ENCODE peak calls at places on chromosome 1, in five cellular contexts. B is neuronal stem cell, P is IMR-90, L is H1, Y is mesenchymal stem cell. C is an unnamed sample.

GRCh38 chr1:58290685-58291372 is 255.7 kb downstream of the OMA1 start:
- DNase-seq in B (peak), P (peak), L (peak), Y (peak), C (no peak)

GRCh38 chr1:64055310-64055709 is 148.1 kb upstream of the UBE2U start:
- DNase-seq in B (no peak), P (no peak), L (no peak), Y (no peak), C (no peak)

GRCh38 chr1:151819951-151820623 is 11.5 kb downstream of the RORC start:
- DNase-seq in B (no peak), P (no peak), L (no peak), Y (no peak), C (no peak)

GRCh38 chr1:93666613-93667384 is 14.8 kb downstream of the BCAR3 start:
- DNase-seq in B (no peak), P (peak), L (no peak), Y (no peak), C (peak)

GRCh38 chr1:72837781-72838180 is 555.4 kb upstream of the NEGR1 start:
- DNase-seq in B (no peak), P (no peak), L (no peak), Y (no peak), C (no peak)

GRCh38 chr1:115457295-115457694 is 119.2 kb upstream of the NGF start:
- DNase-seq in B (no peak), P (no peak), L (no peak), Y (no peak), C (no peak)

GRCh38 chr1:192485692-192486436 is 89.7 kb upstream of the RGS1 start:
- DNase-seq in B (no peak), P (peak), L (no peak), Y (peak), C (peak)

GRCh38 chr1:202568466-202569196 is 141.6 kb downstream of the SYT2 start:
- DNase-seq in B (no peak), P (no peak), L (no peak), Y (no peak), C (peak)

GRCh38 chr1:93076268-93076667 is 2.8 kb upstream of the MTF2 start:
- DNase-seq in B (no peak), P (no peak), L (no peak), Y (no peak), C (no peak)

GRCh38 chr1:164611754-164612642 is 53.0 kb downstream of the PBX1 start:
- DNase-seq in B (peak), P (peak), L (no peak), Y (peak), C (peak)

GRCh38 chr1:46735708-46736324 is 16.9 kb upstream of the EFCAB14 start:
- DNase-seq in B (peak), P (peak), L (no peak), Y (peak), C (peak)

GRCh38 chr1:39977202-39977601 is 22.3 kb downstream of the MFSD2A start:
- DNase-seq in B (no peak), P (peak), L (no peak), Y (no peak), C (peak)

GRCh38 chr1:74964508-74964907 is 169.7 kb upstream of the LHX8 start:
- DNase-seq in B (no peak), P (no peak), L (no peak), Y (no peak), C (no peak)

GRCh38 chr1:74508449-74508848 is 4.0 kb downstream of the LRRC53 start:
- DNase-seq in B (no peak), P (no peak), L (no peak), Y (no peak), C (no peak)

GRCh38 chr1:21956720-21957552 is 19.8 kb upstream of the HSPG2 start:
- DNase-seq in B (no peak), P (peak), L (no peak), Y (peak), C (peak)

GRCh38 chr1:30315185-30315960 is 408.0 kb downstream of the MATN1 start:
- DNase-seq in B (no peak), P (peak), L (no peak), Y (no peak), C (no peak)

GRCh38 chr1:13483946-13484345 is 29.9 kb downstream of the LRRC38 start:
- DNase-seq in B (no peak), P (no peak), L (no peak), Y (no peak), C (no peak)

GRCh38 chr1:3020263-3020909 is 881 bp upstream of the ACTRT2 start:
- DNase-seq in B (no peak), P (no peak), L (no peak), Y (no peak), C (no peak)

GRCh38 chr1:219304227-219305226 is 130.8 kb downstream of the LYPLAL1 start:
- DNase-seq in B (no peak), P (peak), L (no peak), Y (no peak), C (peak)

GRCh38 chr1:15343729-15344128 is 66.0 kb upstream of the EFHD2 start:
- DNase-seq in B (no peak), P (peak), L (no peak), Y (no peak), C (no peak)

GRCh38 chr1:1598051-1598719 is 1.8 kb downstream of the FNDC10 start:
- DNase-seq in B (no peak), P (no peak), L (no peak), Y (no peak), C (no peak)

GRCh38 chr1:4172659-4173599 is 272.9 kb upstream of the C1orf174 start:
- DNase-seq in B (no peak), P (no peak), L (no peak), Y (no peak), C (no peak)

GRCh38 chr1:31703431-31704260 is at the start of gene COL16A1:
- DNase-seq in B (no peak), P (peak), L (no peak), Y (peak), C (no peak)

GRCh38 chr1:204331275-204331674 is 28.5 kb downstream of the PLEKHA6 start:
- DNase-seq in B (no peak), P (no peak), L (no peak), Y (no peak), C (no peak)

GRCh38 chr1:108041360-108042143 is 76.6 kb upstream of the VAV3 start:
- DNase-seq in B (no peak), P (no peak), L (no peak), Y (no peak), C (no peak)

GRCh38 chr1:184023133-184023532 is 14.4 kb downstream of the COLGALT2 start:
- DNase-seq in B (no peak), P (no peak), L (no peak), Y (no peak), C (no peak)

GRCh38 chr1:205536759-205537361 is 32.4 kb downstream of the CDK18 start:
- DNase-seq in B (no peak), P (no peak), L (no peak), Y (no peak), C (no peak)

GRCh38 chr1:91830242-91831131 is 55.5 kb downstream of the TGFBR3 start:
- DNase-seq in B (no peak), P (peak), L (no peak), Y (peak), C (peak)

GRCh38 chr1:155005076-155005971 is 2.7 kb downstream of the ZBTB7B start:
- DNase-seq in B (no peak), P (no peak), L (no peak), Y (no peak), C (no peak)

GRCh38 chr1:56563568-56563967 is 15.8 kb downstream of the PLPP3 start:
- DNase-seq in B (no peak), P (no peak), L (no peak), Y (no peak), C (no peak)

GRCh38 chr1:162632234-162632666 is at the start of gene DDR2:
- DNase-seq in B (no peak), P (peak), L (no peak), Y (peak), C (no peak)

GRCh38 chr1:173400387-173400995 is 76.6 kb upstream of the PRDX6 start:
- DNase-seq in B (no peak), P (no peak), L (no peak), Y (no peak), C (no peak)

GRCh38 chr1:227788279-227789041 is 27.0 kb upstream of the PRSS38 start:
- DNase-seq in B (peak), P (no peak), L (peak), Y (peak), C (peak)

GRCh38 chr1:201383647-201384405 is 6.3 kb upstream of the TNNT2 start:
- DNase-seq in B (no peak), P (peak), L (no peak), Y (peak), C (peak)

GRCh38 chr1:184823080-184823479 is 68.4 kb upstream of the EDEM3 start:
- DNase-seq in B (peak), P (peak), L (no peak), Y (peak), C (no peak)

GRCh38 chr1:214386747-214387146 is 105.8 kb downstream of the SMYD2 start:
- DNase-seq in B (no peak), P (peak), L (no peak), Y (peak), C (no peak)

GRCh38 chr1:184463680-184464079 is 76.9 kb downstream of the C1orf21 start:
- DNase-seq in B (no peak), P (no peak), L (no peak), Y (no peak), C (peak)

GRCh38 chr1:176720835-176721234 is 257.9 kb downstream of the PAPPA2 start:
- DNase-seq in B (no peak), P (no peak), L (no peak), Y (no peak), C (no peak)

GRCh38 chr1:160521554-160521953 is 1.5 kb downstream of the SLAMF6 start:
- DNase-seq in B (no peak), P (no peak), L (no peak), Y (no peak), C (no peak)

DNA sequence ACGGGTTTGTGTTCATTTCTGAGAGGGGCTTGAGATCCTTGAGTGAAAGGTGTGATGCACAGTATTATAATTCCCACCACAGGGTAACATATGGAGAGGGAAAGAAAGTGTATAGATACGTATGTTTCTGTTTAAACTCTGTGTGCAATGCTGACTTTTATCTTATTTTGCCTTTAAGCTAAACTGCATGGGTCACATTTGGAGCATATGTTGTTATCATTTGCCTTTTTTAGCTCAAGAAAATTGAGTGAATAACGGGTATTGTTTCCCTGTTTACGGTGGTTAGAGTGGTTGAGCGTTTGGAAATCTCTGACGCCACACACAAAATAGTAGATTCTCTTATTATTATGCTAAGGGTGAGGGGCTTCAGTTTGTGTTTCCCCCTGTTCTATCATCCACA is 191.0 kb upstream of the NFIA start:
- DNase-seq in B (no peak), P (no peak), L (no peak), Y (no peak), C (no peak)
- H3K4ac ChIP-seq in B (no peak), P (no peak), L (no peak), Y (no peak), C (no peak)

DNA sequence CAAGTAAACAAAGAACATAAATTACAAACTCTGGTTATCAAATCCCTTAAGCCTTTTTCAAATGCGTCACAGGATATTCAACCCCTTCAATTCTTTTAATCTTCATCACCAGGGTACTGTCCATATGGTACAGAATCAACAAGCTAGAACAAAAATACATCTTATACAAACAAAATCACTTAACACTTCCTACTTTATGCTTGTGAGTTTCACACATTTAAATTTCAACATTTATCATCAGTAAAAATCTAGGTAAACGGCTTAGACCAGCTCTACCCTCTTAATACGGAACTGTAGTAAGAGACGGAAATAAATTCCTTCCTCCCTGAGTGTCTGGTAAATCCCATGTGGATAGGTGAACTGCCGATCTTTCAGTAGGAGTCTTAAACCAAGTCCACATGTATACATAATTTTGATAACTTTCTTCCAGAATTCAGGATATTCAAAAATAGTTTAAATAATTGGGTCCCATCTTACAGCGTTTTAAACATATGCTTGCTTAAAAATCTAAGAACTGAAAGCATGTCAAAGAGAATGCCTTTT is 1.0 kb downstream of the CCDC181 start:
- DNase-seq in B (no peak), P (no peak), L (no peak), Y (no peak), C (no peak)
- H2AFZ ChIP-seq in B (peak), P (no peak), L (no peak), Y (no peak), C (no peak)

DNA sequence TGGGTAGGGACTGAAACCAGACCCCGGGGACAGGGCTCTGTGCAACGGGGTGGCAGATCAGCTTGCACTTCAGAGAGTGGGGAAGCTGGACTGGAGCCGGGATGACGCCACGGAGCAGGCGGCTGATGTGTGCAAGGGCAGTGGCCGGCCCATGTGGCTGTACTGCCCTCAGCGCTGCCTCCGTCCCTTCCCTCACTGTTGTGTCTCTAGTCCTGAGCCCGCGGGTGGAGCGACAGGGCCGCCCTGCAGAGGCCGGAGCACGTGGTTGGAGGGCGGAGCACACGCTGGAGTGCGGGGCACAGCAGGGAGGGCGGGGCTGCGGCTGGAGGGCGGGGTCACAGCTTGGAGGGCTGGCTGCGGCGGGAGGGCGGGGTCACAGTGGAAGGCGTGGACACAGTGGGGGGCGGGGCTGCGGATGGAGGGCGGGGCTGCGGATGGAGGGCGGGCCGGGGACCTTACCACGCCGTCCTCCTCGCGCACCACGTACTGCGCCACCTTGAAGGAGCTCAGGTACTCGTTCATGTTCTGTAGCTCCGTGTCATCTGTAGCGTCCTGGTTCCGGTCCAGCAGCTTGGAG is 52.4 kb downstream of the CHD5 start:
- DNase-seq in B (peak), P (peak), L (peak), Y (no peak), C (peak)
- H3K4me3 ChIP-seq in B (peak), P (no peak), L (peak), Y (peak), C (no peak)

DNA sequence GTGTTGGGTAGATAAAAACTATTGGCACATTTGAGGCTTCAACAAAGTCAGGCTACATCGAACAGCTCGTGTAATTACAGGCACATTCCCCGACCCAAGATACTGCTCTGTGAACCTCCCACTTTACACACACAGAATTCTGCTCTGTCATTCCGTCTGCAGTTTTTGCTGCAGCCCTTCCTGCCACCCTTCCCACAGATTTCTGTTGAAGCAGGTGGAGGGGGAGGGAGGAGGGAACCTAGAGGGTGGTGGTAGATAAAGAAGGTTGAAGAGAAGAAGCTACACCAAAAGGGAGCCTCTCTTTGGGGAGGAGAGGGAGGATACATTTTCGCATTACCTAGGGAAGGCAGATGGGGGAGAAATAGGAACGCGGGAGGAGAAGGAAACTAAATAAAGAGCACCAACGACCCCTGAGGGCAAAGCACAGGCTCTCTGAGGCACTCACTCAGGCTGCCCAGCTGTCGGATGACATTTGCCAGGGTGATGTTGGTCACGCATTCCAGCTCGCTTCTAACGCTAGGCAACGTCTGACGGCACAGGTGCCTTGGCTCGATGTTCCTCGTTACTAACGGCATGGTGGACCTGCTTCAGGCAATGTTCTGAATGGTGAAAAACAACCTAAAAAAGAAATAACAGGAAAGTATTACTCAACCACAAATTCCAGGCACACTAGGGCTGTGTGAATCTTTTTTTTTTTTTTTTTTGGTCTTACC is 36.0 kb downstream of the GPR3 start:
- DNase-seq in B (no peak), P (no peak), L (no peak), Y (peak), C (peak)
- H3K4ac ChIP-seq in B (no peak), P (no peak), L (no peak), Y (no peak), C (no peak)